ENCODE peak calls at places on chromosomes 1 and 21, in nine cellular contexts. X is activated T-cell treated with anti-CD3 and anti-CD28 coated beads for 24 hours; B is astrocyte; O is epithelial cell of esophagus; S is aorta; H is stimulated activated CD4-positive, alpha-beta T cell treated with anti-CD3 and anti-CD28 coated beads, TNF-alpha, amount 100 ng/mL, for 4 hours; E is fibroblast of mammary gland; I is left ventricle myocardium inferior; M is NCI-H1105 treated with DMSO at 0.1 percent for 48 hours. L is an unnamed sample.
A peak's percentile ranks its signal among the peaks of the same experiment; 100 is the strongest.

GRCh38 chr1:2970311-2971145 is 50.7 kb upstream of the ACTRT2 start:
- DNase-seq in X (no peak), B (no peak), O (no peak), S (peak; percentile 61), H (no peak), E (no peak), I (peak; percentile 7), M (no peak), L (no peak)

GRCh38 chr1:21931171-21932093 is 5.7 kb downstream of the HSPG2 start:
- DNase-seq in X (no peak), B (peak; percentile 91), O (peak; percentile 60), S (peak; percentile 97), H (no peak), E (peak; percentile 89), I (peak; percentile 78), M (no peak), L (peak; percentile 83)

GRCh38 chr1:151512801-151513625 is 1.8 kb downstream of the CGN start:
- DNase-seq in X (no peak), B (no peak), O (peak; percentile 85), S (no peak), H (no peak), E (no peak), I (no peak), M (no peak), L (no peak)

GRCh38 chr21:28345934-28346333 is 646.7 kb downstream of the LTN1 start:
- DNase-seq in X (no peak), B (no peak), O (no peak), S (no peak), H (no peak), E (no peak), I (no peak), M (no peak), L (no peak)

GRCh38 chr21:16509466-16509865 is 779.7 kb downstream of the USP25 start:
- DNase-seq in X (no peak), B (peak; percentile 92), O (no peak), S (no peak), H (no peak), E (peak; percentile 96), I (no peak), M (no peak), L (no peak)

GRCh38 chr1:220221670-220222069 is 50.6 kb downstream of the RAB3GAP2 start:
- DNase-seq in X (no peak), B (no peak), O (no peak), S (no peak), H (no peak), E (no peak), I (no peak), M (peak; percentile 95), L (no peak)

GRCh38 chr1:172431721-172432192 is 11.3 kb downstream of the C1orf105 start:
- DNase-seq in X (no peak), B (no peak), O (peak; percentile 94), S (no peak), H (no peak), E (no peak), I (no peak), M (no peak), L (no peak)

GRCh38 chr1:178614286-178614685 is 101.4 kb downstream of the TEX35 start:
- DNase-seq in X (no peak), B (no peak), O (no peak), S (no peak), H (no peak), E (no peak), I (no peak), M (no peak), L (no peak)